ENCODE peak calls at places on chromosomes 16 and 17, in seven cellular contexts. H, U, K, I, B, W and D are unnamed samples.

GRCh38 chr17:47847341-47848197 is 3.4 kb downstream of the SP6 start:
- DNase-seq in I (peak), B (peak), H (no peak), W (peak), K (no peak), U (no peak), D (no peak)

GRCh38 chr17:45813051-45813731 is 29.1 kb downstream of the CRHR1 start:
- DNase-seq in B (peak), H (no peak), K (peak), W (no peak), I (peak), U (no peak), D (no peak)

GRCh38 chr16:4094138-4094773 is 22.0 kb downstream of the ADCY9 start:
- DNase-seq in I (no peak), U (no peak), H (no peak), W (no peak), K (no peak), B (no peak), D (no peak)

GRCh38 chr16:23337836-23338550 is 35.9 kb downstream of the SCNN1B start:
- DNase-seq in K (no peak), U (no peak), H (no peak), W (no peak), I (no peak), B (peak), D (no peak)

GRCh38 chr17:81339502-81340296 is 44.6 kb upstream of the SLC38A10 start:
- DNase-seq in B (no peak), I (no peak), W (no peak), K (no peak), H (no peak), U (no peak), D (no peak)

GRCh38 chr16:1670371-1670770 is 7.7 kb upstream of the JPT2 start:
- DNase-seq in B (no peak), I (no peak), U (no peak), K (no peak), W (no peak), H (no peak), D (no peak)

GRCh38 chr17:77323413-77324171 is 182.8 kb downstream of the SEC14L1 start:
- DNase-seq in H (no peak), B (peak), K (no peak), W (peak), U (peak), I (peak), D (peak)

GRCh38 chr17:48791128-48792032 is 25.6 kb downstream of the TTLL6 start:
- DNase-seq in I (peak), H (no peak), W (peak), U (no peak), B (peak), K (peak), D (peak)